ENCODE peak calls at places on chromosomes 13 and 19, in seven cellular contexts. One of them, this sample, is unnamed.

GRCh38 chr19:49391581-49392399 is 3.7 kb downstream of the KASH5 start:
- DNase-seq in psoas muscle: peak; percentile 77
- DNase-seq in retina: peak; percentile 80
- DNase-seq in ecto neural progenitor cell: peak; percentile 84
- DNase-seq in Right ventricle myocardium superior: peak; percentile 85
- DNase-seq in body of pancreas: peak; percentile 84
- DNase-seq in NCI-H2081: peak; percentile 66
- DNase-seq in this sample: peak; percentile 88

GRCh38 chr13:48241651-48242050 is 8.6 kb downstream of the ITM2B start:
- DNase-seq in psoas muscle: no peak
- DNase-seq in retina: no peak
- DNase-seq in ecto neural progenitor cell: no peak
- DNase-seq in Right ventricle myocardium superior: no peak
- DNase-seq in body of pancreas: no peak
- DNase-seq in NCI-H2081: no peak
- DNase-seq in this sample: no peak

GRCh38 chr19:29503785-29504184 is 22.0 kb upstream of the VSTM2B start:
- DNase-seq in psoas muscle: no peak
- DNase-seq in retina: no peak
- DNase-seq in ecto neural progenitor cell: no peak
- DNase-seq in Right ventricle myocardium superior: no peak
- DNase-seq in body of pancreas: no peak
- DNase-seq in NCI-H2081: no peak
- DNase-seq in this sample: no peak

GRCh38 chr13:40518481-40518882 is 148.0 kb downstream of the FOXO1 start:
- DNase-seq in psoas muscle: no peak
- DNase-seq in retina: no peak
- DNase-seq in ecto neural progenitor cell: no peak
- DNase-seq in Right ventricle myocardium superior: no peak
- DNase-seq in body of pancreas: peak; percentile 74
- DNase-seq in NCI-H2081: no peak
- DNase-seq in this sample: no peak

GRCh38 chr13:98384739-98385138 is 192.2 kb downstream of the STK24 start:
- DNase-seq in psoas muscle: no peak
- DNase-seq in retina: no peak
- DNase-seq in ecto neural progenitor cell: no peak
- DNase-seq in Right ventricle myocardium superior: no peak
- DNase-seq in body of pancreas: no peak
- DNase-seq in NCI-H2081: no peak
- DNase-seq in this sample: no peak

GRCh38 chr19:15251749-15252397 is 19.6 kb upstream of the EPHX3 start:
- DNase-seq in psoas muscle: peak; percentile 88
- DNase-seq in retina: peak; percentile 68
- DNase-seq in ecto neural progenitor cell: peak; percentile 81
- DNase-seq in Right ventricle myocardium superior: peak; percentile 91
- DNase-seq in body of pancreas: peak; percentile 60
- DNase-seq in NCI-H2081: no peak
- DNase-seq in this sample: peak; percentile 87

GRCh38 chr13:71602327-71602726 is 264.7 kb downstream of the DACH1 start:
- DNase-seq in psoas muscle: no peak
- DNase-seq in retina: no peak
- DNase-seq in ecto neural progenitor cell: no peak
- DNase-seq in Right ventricle myocardium superior: no peak
- DNase-seq in body of pancreas: no peak
- DNase-seq in NCI-H2081: peak; percentile 75
- DNase-seq in this sample: no peak

GRCh38 chr19:2100719-2101061 is 4.0 kb downstream of the IZUMO4 start:
- DNase-seq in psoas muscle: no peak
- DNase-seq in retina: no peak
- DNase-seq in ecto neural progenitor cell: no peak
- DNase-seq in Right ventricle myocardium superior: no peak
- DNase-seq in body of pancreas: no peak
- DNase-seq in NCI-H2081: no peak
- DNase-seq in this sample: no peak

GRCh38 chr13:38570706-38571105 is 116.2 kb upstream of the FREM2 start:
- DNase-seq in psoas muscle: no peak
- DNase-seq in retina: no peak
- DNase-seq in ecto neural progenitor cell: no peak
- DNase-seq in Right ventricle myocardium superior: no peak
- DNase-seq in body of pancreas: no peak
- DNase-seq in NCI-H2081: no peak
- DNase-seq in this sample: no peak

GRCh38 chr13:24161010-24161775 is 673 bp downstream of the SPATA13 start:
- DNase-seq in psoas muscle: peak; percentile 32
- DNase-seq in retina: no peak
- DNase-seq in ecto neural progenitor cell: no peak
- DNase-seq in Right ventricle myocardium superior: peak; percentile 51
- DNase-seq in body of pancreas: peak; percentile 84
- DNase-seq in NCI-H2081: peak; percentile 43
- DNase-seq in this sample: peak; percentile 67